ENCODE peak calls at places on chromosome 4, in five cellular contexts. K, E, D, S and B are unnamed samples.

GRCh38 chr4:24642941-24643628 is 58.7 kb upstream of the DHX15 start:
- DNase-seq in K (peak; percentile 40), E (no peak), D (no peak), S (peak; percentile 67), B (no peak)

GRCh38 chr4:16142598-16143295 is 58.9 kb upstream of the PROM1 start:
- DNase-seq in K (no peak), E (no peak), D (no peak), S (no peak), B (no peak)

GRCh38 chr4:3321295-3321889 is 28.6 kb downstream of the RGS12 start:
- DNase-seq in K (peak; percentile 56), E (no peak), D (no peak), S (no peak), B (no peak)

GRCh38 chr4:71486550-71487323 is 147.9 kb downstream of the SLC4A4 start:
- DNase-seq in K (no peak), E (no peak), D (no peak), S (no peak), B (no peak)

GRCh38 chr4:140038031-140038533 is 115.9 kb downstream of the MAML3 start:
- DNase-seq in K (peak; percentile 63), E (no peak), D (no peak), S (peak; percentile 47), B (no peak)

GRCh38 chr4:186755550-186756519 is 32.2 kb upstream of the FAT1 start:
- DNase-seq in K (no peak), E (no peak), D (no peak), S (no peak), B (no peak)

GRCh38 chr4:1851160-1851559 is 4.8 kb downstream of the LETM1 start:
- DNase-seq in K (no peak), E (no peak), D (no peak), S (no peak), B (no peak)

GRCh38 chr4:138269175-138269574 is 27.0 kb upstream of the SLC7A11 start:
- DNase-seq in K (no peak), E (no peak), D (no peak), S (no peak), B (no peak)

GRCh38 chr4:170124391-170124790 is 34.6 kb upstream of the AADAT start:
- DNase-seq in K (no peak), E (no peak), D (no peak), S (no peak), B (no peak)

GRCh38 chr4:10552591-10553280 is 95.5 kb upstream of the ZNF518B start:
- DNase-seq in K (no peak), E (no peak), D (no peak), S (no peak), B (no peak)

GRCh38 chr4:39026096-39026495 is 6.1 kb downstream of the TMEM156 start:
- DNase-seq in K (no peak), E (no peak), D (no peak), S (no peak), B (no peak)

GRCh38 chr4:88054909-88055308 is 47.5 kb downstream of the PKD2 start:
- DNase-seq in K (peak; percentile 57), E (no peak), D (peak; percentile 60), S (peak; percentile 44), B (no peak)

GRCh38 chr4:182555997-182556418 is 312.8 kb downstream of the TENM3 start:
- DNase-seq in K (peak; percentile 73), E (no peak), D (peak; percentile 75), S (peak; percentile 84), B (no peak)

GRCh38 chr4:78776031-78776728 is at the start of gene BMP2K:
- DNase-seq in K (peak; percentile 61), E (peak; percentile 43), D (peak; percentile 94), S (peak; percentile 75), B (peak; percentile 88)

GRCh38 chr4:156901871-156902270 is 69.7 kb downstream of the PDGFC start:
- DNase-seq in K (peak; percentile 46), E (no peak), D (no peak), S (peak; percentile 21), B (no peak)

GRCh38 chr4:74096265-74096980 is 2.6 kb downstream of the CXCL2 start:
- DNase-seq in K (peak; percentile 34), E (no peak), D (no peak), S (peak; percentile 83), B (no peak)

GRCh38 chr4:102335616-102336015 is 9.7 kb downstream of the SLC39A8 start:
- DNase-seq in K (no peak), E (no peak), D (no peak), S (no peak), B (no peak)

GRCh38 chr4:25350561-25350960 is 26.5 kb upstream of the ANAPC4 start:
- DNase-seq in K (no peak), E (no peak), D (no peak), S (no peak), B (no peak)

GRCh38 chr4:72505314-72505744 is 63.7 kb downstream of the ADAMTS3 start:
- DNase-seq in K (peak; percentile 69), E (no peak), D (peak; percentile 66), S (peak; percentile 79), B (no peak)

GRCh38 chr4:177410566-177410965 is 31.7 kb downstream of the AGA start:
- DNase-seq in K (no peak), E (no peak), D (no peak), S (no peak), B (no peak)

GRCh38 chr4:169756971-169757574 is 671 bp downstream of the HPF1 start:
- DNase-seq in K (no peak), E (no peak), D (no peak), S (no peak), B (no peak)

GRCh38 chr4:139092271-139092670 is 76.7 kb downstream of the NOCT start:
- DNase-seq in K (no peak), E (no peak), D (no peak), S (no peak), B (no peak)

GRCh38 chr4:121485190-121485804 is 104.5 kb upstream of the QRFPR start:
- DNase-seq in K (no peak), E (no peak), D (no peak), S (no peak), B (no peak)

GRCh38 chr4:52588771-52589591 is 70.1 kb downstream of the USP46 start:
- DNase-seq in K (peak; percentile 73), E (no peak), D (no peak), S (peak; percentile 87), B (no peak)
- H3K4me3 ChIP-seq in K (no peak overlapping the region), E (no peak overlapping the region), D (no peak overlapping the region), S (no peak overlapping the region), B (no peak overlapping the region)

DNA sequence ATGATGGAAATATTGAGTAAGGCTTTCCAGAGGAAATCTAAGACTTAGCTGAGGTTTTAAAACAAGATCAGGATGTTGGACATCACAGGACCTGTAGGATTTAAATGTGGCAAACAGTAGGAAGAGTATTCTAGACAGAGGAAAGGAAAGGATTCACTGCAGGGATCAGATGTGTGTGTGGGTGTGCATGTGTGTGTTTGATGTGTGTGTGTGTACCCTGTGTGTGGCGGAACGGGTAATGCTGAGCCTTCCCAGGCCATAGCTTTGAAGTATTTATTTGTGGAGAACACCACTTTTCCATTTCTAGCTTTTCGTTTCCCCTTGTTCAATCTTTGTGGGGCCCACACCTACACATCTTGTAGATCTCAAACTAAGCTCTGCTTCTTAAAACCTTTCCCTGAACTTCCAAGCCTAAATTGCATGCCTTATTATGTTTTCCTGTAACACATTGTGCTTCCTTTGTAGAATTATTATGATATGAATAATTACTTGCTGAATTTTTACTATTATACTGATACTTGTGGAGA is 6.9 kb downstream of the GUCY1A1 start:
- DNase-seq in K (no peak), E (no peak), D (no peak), S (no peak), B (no peak)
- H3K4me3 ChIP-seq in K (no peak overlapping the region), E (no peak overlapping the region), D (no peak overlapping the region), S (no peak overlapping the region), B (no peak overlapping the region)

GRCh38 chr4:61200991-61201526 is 933 bp downstream of the ADGRL3 start:
- DNase-seq in K (no peak), E (no peak), D (peak; percentile 63), S (peak; percentile 42), B (no peak)
- H3K4me3 ChIP-seq in K (peak overlapping the region; percentile 6), E (peak overlapping the region; percentile 39), D (peak overlapping the region; percentile 86), S (peak overlapping the region; percentile 62), B (peak overlapping the region; percentile 63)

GRCh38 chr4:118727360-118727759 is 42.2 kb downstream of the METTL14 start:
- DNase-seq in K (no peak), E (no peak), D (no peak), S (no peak), B (no peak)

GRCh38 chr4:118718511-118719170 is 33.4 kb downstream of the METTL14 start:
- DNase-seq in K (no peak), E (no peak), D (no peak), S (no peak), B (no peak)

DNA sequence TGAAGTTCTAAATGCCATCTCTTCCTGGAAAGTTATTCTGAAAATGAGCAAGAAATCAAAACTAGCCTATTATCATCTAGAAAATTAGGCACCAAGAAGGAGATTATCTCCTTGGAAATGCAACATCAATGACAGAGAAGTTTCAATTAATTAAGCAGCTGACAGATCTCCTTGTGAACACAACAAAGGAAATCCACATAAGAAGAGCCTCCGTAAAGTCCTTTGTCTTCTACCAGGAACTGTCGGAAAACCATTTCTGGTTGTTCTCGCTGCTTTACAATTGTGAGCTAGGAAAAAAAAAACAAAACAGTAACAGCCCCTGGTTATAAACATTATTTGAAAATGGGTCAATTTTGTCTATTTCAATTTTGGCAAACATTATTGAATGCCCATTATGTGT is 38.2 kb downstream of the METTL14 start:
- DNase-seq in K (no peak), E (no peak), D (peak; percentile 53), S (no peak), B (no peak)
- H3K4me3 ChIP-seq in K (no peak overlapping the region), E (no peak overlapping the region), D (no peak overlapping the region), S (no peak overlapping the region), B (no peak overlapping the region)

GRCh38 chr4:109798866-109799265 is 2.9 kb downstream of the CFI start:
- DNase-seq in K (no peak), E (no peak), D (no peak), S (no peak), B (no peak)

GRCh38 chr4:109803924-109804571 is 2.2 kb upstream of the CFI start:
- DNase-seq in K (peak; percentile 55), E (no peak), D (peak; percentile 73), S (peak; percentile 66), B (no peak)

GRCh38 chr4:109801895-109802319 is at the start of gene CFI:
- DNase-seq in K (peak; percentile 72), E (no peak), D (no peak), S (peak; percentile 83), B (no peak)

GRCh38 chr4:109801099-109801789 is 555 bp downstream of the CFI start:
- DNase-seq in K (no peak), E (no peak), D (no peak), S (no peak), B (no peak)
- H3K4me3 ChIP-seq in K (no peak overlapping the region), E (no peak overlapping the region), D (no peak overlapping the region), S (peak overlapping the region; percentile 50), B (peak overlapping the region; percentile 14)

GRCh38 chr4:52711834-52712171 is 39.4 kb downstream of the ERVMER34-1 start:
- DNase-seq in K (no peak), E (no peak), D (no peak), S (no peak), B (no peak)

GRCh38 chr4:52712991-52713275 is 38.3 kb downstream of the ERVMER34-1 start:
- DNase-seq in K (no peak), E (no peak), D (no peak), S (no peak), B (no peak)

GRCh38 chr4:52712172-52712990 is 38.8 kb downstream of the ERVMER34-1 start:
- DNase-seq in K (peak; percentile 93), E (peak; percentile 94), D (peak; percentile 98), S (peak; percentile 96), B (peak; percentile 98)

GRCh38 chr4:52714597-52715254 is 36.5 kb downstream of the ERVMER34-1 start:
- DNase-seq in K (peak; percentile 19), E (no peak), D (no peak), S (peak; percentile 35), B (no peak)

GRCh38 chr4:52713456-52713937 is 37.7 kb downstream of the ERVMER34-1 start:
- DNase-seq in K (no peak), E (no peak), D (peak; percentile 44), S (no peak), B (no peak)
- H3K4me3 ChIP-seq in K (peak overlapping the region; percentile 87), E (peak overlapping the region; percentile 73), D (peak overlapping the region; percentile 74), S (peak overlapping the region; percentile 81), B (peak overlapping the region; percentile 87)